ENCODE peak calls at places on chromosomes 11 and 22, in eight cellular contexts. F is HT-29; C is stimulated activated CD8-positive, alpha-beta memory T cell treated with anti-CD3 and anti-CD28 coated beads, Interleukin-15, amount 100 ng/mL, for 1 hour; L is stomach; Q is NCI-H2081; D is GM03348; N is CD8-positive, alpha-beta memory T cell; K is cardiac muscle cell. B is an unnamed sample.

GRCh38 chr11:6531267-6531752 is 34.2 kb downstream of the DNHD1 start:
- DNase-seq in F (peak), N (peak), K (peak), Q (peak), C (no peak), D (peak), L (no peak), B (no peak)

GRCh38 chr22:49235463-49236300 is 592.0 kb downstream of the BRD1 start:
- DNase-seq in D (no peak), L (no peak), N (no peak), K (no peak), Q (peak), F (peak), C (no peak), B (no peak)

GRCh38 chr11:74696932-74697687 is 34.1 kb downstream of the CHRDL2 start:
- DNase-seq in F (no peak), L (peak), C (no peak), K (peak), N (no peak), D (peak), Q (no peak), B (no peak)

GRCh38 chr11:774873-775592 is 2.3 kb downstream of the GATD1 start:
- DNase-seq in D (peak), N (no peak), L (no peak), Q (no peak), K (peak), F (peak), C (no peak), B (no peak)

GRCh38 chr22:40410272-40410671 is 39.9 kb downstream of the SGSM3 start:
- DNase-seq in C (no peak), N (no peak), D (no peak), Q (no peak), K (no peak), F (peak), L (peak), B (no peak)

GRCh38 chr11:73652046-73652730 is 5.8 kb downstream of the PLEKHB1 start:
- DNase-seq in N (no peak), Q (no peak), C (no peak), F (peak), D (no peak), K (peak), L (no peak), B (no peak)

GRCh38 chr11:118002541-118003019 is 16.4 kb downstream of the IL10RA start:
- DNase-seq in C (no peak), N (no peak), L (no peak), Q (no peak), K (peak), D (no peak), F (no peak), B (no peak)

GRCh38 chr11:117618956-117619355 is 178.1 kb downstream of the DSCAML1 start:
- DNase-seq in Q (no peak), N (no peak), D (no peak), F (peak), K (peak), L (no peak), C (no peak), B (peak)

GRCh38 chr22:48968201-48968959 is 859.3 kb downstream of the BRD1 start:
- DNase-seq in L (peak), C (no peak), N (no peak), K (no peak), F (peak), Q (no peak), D (no peak), B (no peak)

GRCh38 chr11:125956371-125956770 is 10.5 kb downstream of the VSIG10L2 start:
- DNase-seq in C (no peak), D (no peak), L (no peak), Q (no peak), K (peak), N (no peak), F (no peak), B (no peak)

GRCh38 chr11:22244986-22245592 is 52.2 kb downstream of the ANO5 start:
- DNase-seq in F (peak), N (no peak), K (peak), Q (peak), L (peak), D (peak), C (no peak), B (peak)

GRCh38 chr11:16992846-16993245 is 21.4 kb downstream of the PLEKHA7 start:
- DNase-seq in L (no peak), K (no peak), F (no peak), D (no peak), Q (no peak), C (no peak), N (no peak), B (no peak)

GRCh38 chr22:21726650-21727049 is 8.9 kb downstream of the YPEL1 start:
- DNase-seq in C (no peak), N (peak), D (no peak), L (no peak), K (no peak), Q (peak), F (peak), B (no peak)

B was measured in NCI-H446 treated with DMSO at 0.1 percent for 48 hours.